ENCODE peak calls at places on chromosomes 7 and 10, in five cellular contexts. V is stomach, G is psoas muscle, K is GM10248, N is fibroblast of pulmonary artery. M is an unnamed sample.

GRCh38 chr10:1367938-1368697 is 311.9 kb downstream of the WDR37 start:
- DNase-seq in G (no peak), K (no peak), N (no peak), V (no peak), M (no peak)

GRCh38 chr7:140263277-140263676 is 86.5 kb upstream of the KDM7A start:
- DNase-seq in V (no peak), N (no peak), G (no peak), K (no peak), M (no peak)

GRCh38 chr10:86306628-86307278 is 59.8 kb downstream of the GRID1 start:
- DNase-seq in G (no peak), K (no peak), V (no peak), N (peak; percentile 24), M (no peak)

GRCh38 chr7:128189231-128189930 is 51.7 kb upstream of the LEP start:
- DNase-seq in N (no peak), K (no peak), V (no peak), G (no peak), M (no peak)

GRCh38 chr10:119189811-119190282 is 11.2 kb upstream of the PRDX3 start:
- DNase-seq in G (no peak), K (no peak), N (peak; percentile 86), V (no peak), M (peak; percentile 71)

GRCh38 chr10:22570733-22571430 is 143.5 kb downstream of the PIP4K2A start:
- DNase-seq in V (no peak), G (no peak), K (no peak), N (no peak), M (no peak)

GRCh38 chr10:110793128-110793812 is 78.5 kb upstream of the PDCD4 start:
- DNase-seq in K (no peak), G (no peak), V (no peak), N (no peak), M (no peak)

GRCh38 chr7:30930621-30931020 is 19.0 kb downstream of the AQP1 start:
- DNase-seq in V (peak; percentile 17), G (no peak), N (peak; percentile 18), K (no peak), M (peak; percentile 22)

GRCh38 chr7:28806841-28807240 is 151.3 kb downstream of the TRIL start:
- DNase-seq in K (no peak), G (no peak), V (no peak), N (no peak), M (no peak)

GRCh38 chr7:601573-602340 is 82.1 kb upstream of the PDGFA start:
- DNase-seq in V (peak; percentile 49), G (peak; percentile 62), N (peak; percentile 40), K (peak; percentile 86), M (no peak)

GRCh38 chr7:75830978-75831377 is 17.4 kb upstream of the CCL24 start:
- DNase-seq in G (no peak), K (no peak), N (no peak), V (no peak), M (no peak)

GRCh38 chr10:75542902-75543301 is 111.5 kb downstream of the LRMDA start:
- DNase-seq in G (peak; percentile 69), N (peak; percentile 41), K (no peak), V (no peak), M (peak; percentile 27)

GRCh38 chr10:132347931-132348267 is 15.9 kb downstream of the LRRC27 start:
- DNase-seq in V (no peak), K (no peak), N (no peak), G (no peak), M (no peak)

GRCh38 chr7:150986099-150986512 is 4.7 kb upstream of the NOS3 start:
- DNase-seq in G (peak; percentile 57), K (peak; percentile 67), V (peak; percentile 58), N (peak; percentile 58), M (peak; percentile 71)

GRCh38 chr7:50838675-50839377 is 56.1 kb upstream of the GRB10 start:
- DNase-seq in G (peak; percentile 67), K (no peak), N (peak; percentile 78), V (no peak), M (peak; percentile 21)

GRCh38 chr10:74728225-74728624 is 98.2 kb upstream of the KAT6B start:
- DNase-seq in V (no peak), G (no peak), K (no peak), N (no peak), M (no peak)

GRCh38 chr10:59892697-59893096 is 13.7 kb downstream of the CCDC6 start:
- DNase-seq in K (no peak), G (no peak), V (no peak), N (no peak), M (peak; percentile 29)

GRCh38 chr7:134780166-134780853 is 876 bp downstream of the CALD1 start:
- DNase-seq in V (no peak), K (no peak), G (no peak), N (peak; percentile 68), M (no peak)

GRCh38 chr10:112650588-112651030 is 203.6 kb downstream of the VTI1A start:
- DNase-seq in G (no peak), V (no peak), K (no peak), N (peak; percentile 66), M (no peak)

GRCh38 chr10:100998991-100999741 is 442 bp upstream of the LZTS2 start:
- DNase-seq in K (peak; percentile 92), N (peak; percentile 79), V (peak; percentile 82), G (peak; percentile 88), M (peak; percentile 80)

GRCh38 chr7:47291461-47292051 is 290.4 kb downstream of the TNS3 start:
- DNase-seq in K (peak; percentile 59), G (no peak), V (no peak), N (peak; percentile 84), M (no peak)

GRCh38 chr7:1466524-1467271 is 7.4 kb upstream of the MICALL2 start:
- DNase-seq in V (peak; percentile 72), K (no peak), N (peak; percentile 30), G (peak; percentile 76), M (peak; percentile 64)

GRCh38 chr10:132806126-132807061 is 20.4 kb upstream of the NKX6-2 start:
- DNase-seq in N (no peak), V (peak; percentile 20), K (no peak), G (no peak), M (no peak)

GRCh38 chr7:30559566-30559965 is 35.1 kb upstream of the GARS1 start:
- DNase-seq in G (no peak), K (no peak), N (peak; percentile 22), V (no peak), M (no peak)

GRCh38 chr7:28174901-28175661 is 5.5 kb downstream of the JAZF1 start:
- DNase-seq in K (no peak), N (peak; percentile 18), G (no peak), V (no peak), M (no peak)

GRCh38 chr10:46325021-46325420 is 38.2 kb downstream of the ANTXRL start:
- DNase-seq in N (no peak), V (no peak), K (no peak), G (no peak), M (no peak)

GRCh38 chr10:47222461-47222860 is 77.5 kb upstream of the GDF10 start:
- DNase-seq in V (no peak), N (no peak), G (no peak), K (no peak), M (no peak)

GRCh38 chr7:143901360-143901709 is 641 bp downstream of the TCAF1 start:
- DNase-seq in K (no peak), V (peak; percentile 44), G (peak; percentile 35), N (peak; percentile 61), M (peak; percentile 49)

GRCh38 chr10:121942749-121943148 is 14.9 kb upstream of the ATE1 start:
- DNase-seq in V (no peak), N (peak; percentile 95), G (no peak), K (no peak), M (no peak)

GRCh38 chr10:33376976-33377657 is 42.6 kb upstream of the NRP1 start:
- DNase-seq in N (peak; percentile 71), V (no peak), G (no peak), K (no peak), M (no peak)

GRCh38 chr10:30002438-30003266 is 56.7 kb downstream of the JCAD start:
- DNase-seq in N (peak; percentile 84), G (peak; percentile 71), K (peak; percentile 48), V (peak; percentile 80), M (peak; percentile 80)

GRCh38 chr10:124035928-124036558 is 57.4 kb downstream of the CHST15 start:
- DNase-seq in N (no peak), G (peak; percentile 37), V (peak; percentile 61), K (peak; percentile 93), M (peak; percentile 71)

M was measured in body of pancreas.